ENCODE peak calls at places on chromosomes 11 and 22, in ten cellular contexts. X is EL, E is HT1080, Z is choroid plexus epithelial cell, L is tibial nerve, A is psoas muscle, S is right cardiac atrium, M is activated T-cell treated with anti-CD3 and anti-CD28 coated beads for 1 hour, U is tibial artery, B is endothelial cell. W is an unnamed sample.

GRCh38 chr22:42939451-42939881 is 75.5 kb downstream of the PACSIN2 start:
- DNase-seq in X (no peak), E (peak), Z (no peak), L (no peak), A (no peak), S (no peak), M (no peak), U (no peak), B (no peak), W (no peak)

GRCh38 chr11:87398913-87399312 is 361.2 kb downstream of the TMEM135 start:
- DNase-seq in X (no peak), E (no peak), Z (no peak), L (peak), A (peak), S (no peak), M (no peak), U (peak), B (no peak), W (no peak)

GRCh38 chr22:22752556-22753477 is 108.4 kb downstream of the GGTLC2 start:
- DNase-seq in X (peak), E (peak), Z (peak), L (no peak), A (no peak), S (no peak), M (peak), U (peak), B (no peak), W (no peak)

GRCh38 chr11:69243496-69244200 is 50.3 kb upstream of the MYEOV start:
- DNase-seq in X (no peak), E (no peak), Z (no peak), L (no peak), A (no peak), S (no peak), M (no peak), U (no peak), B (no peak), W (no peak)

GRCh38 chr22:27534720-27535125 is 266.8 kb downstream of the MN1 start:
- DNase-seq in X (peak), E (no peak), Z (peak), L (no peak), A (no peak), S (no peak), M (no peak), U (no peak), B (no peak), W (no peak)

GRCh38 chr22:46542011-46542985 is 4.9 kb upstream of the CELSR1 start:
- DNase-seq in X (peak), E (peak), Z (peak), L (peak), A (peak), S (peak), M (peak), U (peak), B (peak), W (peak)

GRCh38 chr11:13271060-13271693 is 6.4 kb upstream of the BMAL1 start:
- DNase-seq in X (no peak), E (no peak), Z (no peak), L (no peak), A (no peak), S (no peak), M (no peak), U (no peak), B (no peak), W (no peak)

GRCh38 chr22:17742528-17742902 is 31.8 kb downstream of the BID start:
- DNase-seq in X (peak), E (peak), Z (peak), L (no peak), A (peak), S (peak), M (peak), U (no peak), B (peak), W (peak)

GRCh38 chr11:43784866-43785265 is 95.8 kb upstream of the ALKBH3 start:
- DNase-seq in X (no peak), E (no peak), Z (peak), L (no peak), A (no peak), S (no peak), M (no peak), U (no peak), B (no peak), W (no peak)

GRCh38 chr11:113203332-113203731 is 111.1 kb upstream of the TTC12 start:
- DNase-seq in X (no peak), E (no peak), Z (no peak), L (no peak), A (no peak), S (no peak), M (no peak), U (no peak), B (no peak), W (no peak)

GRCh38 chr11:59000007-59000406 is 60.7 kb downstream of the GLYATL1 start:
- DNase-seq in X (no peak), E (no peak), Z (no peak), L (no peak), A (no peak), S (no peak), M (no peak), U (no peak), B (no peak), W (no peak)

GRCh38 chr22:38840129-38840528 is 3.7 kb downstream of the NPTXR start:
- DNase-seq in X (no peak), E (no peak), Z (no peak), L (no peak), A (no peak), S (peak), M (no peak), U (no peak), B (no peak), W (no peak)

GRCh38 chr22:40813912-40814315 is 5.2 kb downstream of the SLC25A17 start:
- DNase-seq in X (no peak), E (no peak), Z (no peak), L (no peak), A (no peak), S (no peak), M (no peak), U (no peak), B (no peak), W (no peak)

GRCh38 chr11:68036717-68037239 is 2.0 kb upstream of the TCIRG1 start:
- DNase-seq in X (no peak), E (no peak), Z (no peak), L (no peak), A (peak), S (peak), M (no peak), U (peak), B (no peak), W (peak)

GRCh38 chr11:114211444-114212122 is 84.6 kb upstream of the NNMT start:
- DNase-seq in X (no peak), E (no peak), Z (no peak), L (no peak), A (no peak), S (no peak), M (no peak), U (no peak), B (no peak), W (no peak)